ENCODE peak calls at places on chromosome 12, in seven cellular contexts. V is H54, T is A549, Z is GOT3, I is breast epithelium, W is IMR-90, Q is SW 1271. E is an unnamed sample.

GRCh38 chr12:28340261-28340660 is 150.0 kb downstream of the CCDC91 start:
- DNase-seq in V (no peak), T (no peak), Z (no peak), I (no peak), W (peak), Q (no peak), E (peak)

GRCh38 chr12:81692008-81692407 is 67.1 kb downstream of the PPFIA2 start:
- DNase-seq in V (no peak), T (no peak), Z (no peak), I (no peak), W (no peak), Q (no peak), E (no peak)

GRCh38 chr12:109961612-109962011 is 34.6 kb downstream of the GIT2 start:
- DNase-seq in V (no peak), T (no peak), Z (no peak), I (no peak), W (no peak), Q (no peak), E (no peak)

GRCh38 chr12:90008277-90008676 is 299.6 kb upstream of the ATP2B1 start:
- DNase-seq in V (no peak), T (no peak), Z (no peak), I (no peak), W (no peak), Q (no peak), E (no peak)

GRCh38 chr12:71158361-71158882 is 623 bp upstream of the TSPAN8 start:
- DNase-seq in V (no peak), T (no peak), Z (no peak), I (no peak), W (no peak), Q (no peak), E (no peak)

GRCh38 chr12:116887244-116887643 is 6.0 kb upstream of the HRK start:
- DNase-seq in V (no peak), T (no peak), Z (no peak), I (no peak), W (no peak), Q (no peak), E (no peak)

GRCh38 chr12:126617312-126617711 is 1552.1 kb downstream of the AACS start:
- DNase-seq in V (peak), T (no peak), Z (no peak), I (no peak), W (no peak), Q (no peak), E (no peak)

GRCh38 chr12:57793920-57794319 is 11.3 kb downstream of the TSFM start:
- DNase-seq in V (peak), T (no peak), Z (no peak), I (no peak), W (peak), Q (peak), E (no peak)

GRCh38 chr12:63845726-63846125 is 1.2 kb downstream of the SRGAP1 start:
- DNase-seq in V (peak), T (no peak), Z (no peak), I (no peak), W (peak), Q (no peak), E (peak)

GRCh38 chr12:107560194-107560905 is 125.2 kb upstream of the PWP1 start:
- DNase-seq in V (no peak), T (no peak), Z (no peak), I (no peak), W (no peak), Q (no peak), E (no peak)

GRCh38 chr12:99067171-99067785 is 422.2 kb downstream of the APAF1 start:
- DNase-seq in V (no peak), T (no peak), Z (no peak), I (no peak), W (no peak), Q (no peak), E (no peak)

GRCh38 chr12:40032433-40033259 is 73.2 kb downstream of the SLC2A13 start:
- DNase-seq in V (no peak), T (no peak), Z (no peak), I (peak), W (no peak), Q (no peak), E (no peak)

GRCh38 chr12:113425960-113426453 is 3.8 kb downstream of the SDSL start:
- DNase-seq in V (no peak), T (no peak), Z (no peak), I (no peak), W (no peak), Q (no peak), E (no peak)

GRCh38 chr12:123267991-123268843 is 3.4 kb downstream of the CDK2AP1 start:
- DNase-seq in V (no peak), T (no peak), Z (no peak), I (no peak), W (no peak), Q (no peak), E (peak)

GRCh38 chr12:38872181-38872580 is 33.2 kb downstream of the CPNE8 start:
- DNase-seq in V (no peak), T (no peak), Z (no peak), I (no peak), W (no peak), Q (no peak), E (peak)

GRCh38 chr12:102833687-102834435 is 83.2 kb downstream of the PAH start:
- DNase-seq in V (no peak), T (no peak), Z (no peak), I (no peak), W (no peak), Q (no peak), E (no peak)

GRCh38 chr12:103958621-103959020 is 7.1 kb upstream of the TDG start:
- DNase-seq in V (no peak), T (no peak), Z (no peak), I (no peak), W (no peak), Q (no peak), E (no peak)

GRCh38 chr12:49236423-49236822 is 28.5 kb upstream of the TUBA1C start:
- DNase-seq in V (no peak), T (no peak), Z (no peak), I (no peak), W (no peak), Q (no peak), E (no peak)

GRCh38 chr12:127489055-127489454 is 777.9 kb upstream of the TMEM132C start:
- DNase-seq in V (no peak), T (no peak), Z (no peak), I (no peak), W (no peak), Q (no peak), E (no peak)

GRCh38 chr12:50101663-50102062 is 2.1 kb upstream of the GPD1 start:
- DNase-seq in V (peak), T (peak), Z (no peak), I (no peak), W (peak), Q (no peak), E (peak)

GRCh38 chr12:46477541-46477940 is 105.0 kb upstream of the SLC38A2 start:
- DNase-seq in V (no peak), T (no peak), Z (no peak), I (no peak), W (no peak), Q (no peak), E (no peak)

GRCh38 chr12:68331869-68332725 is at the start of gene MDM1:
- DNase-seq in V (peak), T (peak), Z (peak), I (peak), W (peak), Q (peak), E (peak)

GRCh38 chr12:41576925-41577324 is 388.8 kb downstream of the PDZRN4 start:
- DNase-seq in V (no peak), T (no peak), Z (no peak), I (no peak), W (no peak), Q (no peak), E (no peak)

GRCh38 chr12:62426095-62426488 is 40.5 kb upstream of the MON2 start:
- DNase-seq in V (no peak), T (no peak), Z (no peak), I (no peak), W (peak), Q (no peak), E (no peak)

GRCh38 chr12:106058256-106059182 is 80.2 kb downstream of the NUAK1 start:
- DNase-seq in V (no peak), T (no peak), Z (no peak), I (no peak), W (peak), Q (no peak), E (peak)